ENCODE peak calls at places on chromosomes 6 and 20, in ten cellular contexts. P is NB4, Q is cardiac muscle cell, W is Karpas-422, I is AG09319, M is Calu3, L is COR-L47, A is BE2C, Y is ACHN, D is fibroblast of the aortic adventitia. U is an unnamed sample.
A peak's percentile ranks its signal among the peaks of the same experiment; 100 is the strongest.

GRCh38 chr6:131682427-131682826 is 18.8 kb downstream of the OR2A4 start:
- DNase-seq in D (no peak), I (no peak), A (no peak), Q (no peak), Y (no peak), M (no peak), W (no peak), L (no peak), P (no peak), U (no peak)

GRCh38 chr6:36200998-36201596 is 4.6 kb downstream of the BRPF3 start:
- DNase-seq in A (no peak), I (no peak), L (no peak), Y (no peak), W (no peak), D (no peak), P (no peak), Q (no peak), M (no peak), U (no peak)

GRCh38 chr6:42511803-42512422 is 51.9 kb upstream of the UBR2 start:
- DNase-seq in A (no peak), M (no peak), P (no peak), L (no peak), D (peak; percentile 63), Y (peak; percentile 16), I (no peak), Q (no peak), W (no peak), U (no peak)

GRCh38 chr20:33602826-33603590 is 59.1 kb upstream of the C20orf144 start:
- DNase-seq in Y (no peak), I (no peak), P (no peak), A (no peak), M (no peak), D (no peak), Q (no peak), L (no peak), W (no peak), U (no peak)

GRCh38 chr20:34771680-34772081 is 53.8 kb downstream of the NCOA6 start:
- DNase-seq in D (no peak), L (no peak), Y (no peak), A (no peak), I (peak; percentile 24), M (no peak), Q (peak; percentile 12), P (no peak), W (no peak), U (no peak)

GRCh38 chr6:148548065-148548748 is 198.6 kb upstream of the UST start:
- DNase-seq in Q (no peak), L (no peak), P (no peak), I (peak; percentile 64), D (peak; percentile 76), Y (no peak), W (no peak), M (no peak), A (peak; percentile 83), U (no peak)

GRCh38 chr6:131523988-131524673 is 48.9 kb upstream of the ARG1 start:
- DNase-seq in I (no peak), Y (no peak), M (no peak), Q (no peak), A (no peak), W (no peak), P (no peak), L (no peak), D (no peak), U (no peak)

GRCh38 chr6:105803439-105803838 is 282.7 kb upstream of the PRDM1 start:
- DNase-seq in Y (no peak), P (no peak), Q (no peak), W (no peak), I (no peak), M (no peak), L (no peak), D (peak; percentile 72), A (no peak), U (no peak)

GRCh38 chr20:35008411-35009342 is 53.0 kb downstream of the MYH7B start:
- DNase-seq in Y (no peak), D (peak; percentile 76), W (no peak), P (no peak), M (no peak), L (no peak), Q (no peak), A (no peak), I (peak; percentile 81), U (no peak)

GRCh38 chr6:70586114-70586513 is 19.4 kb downstream of the SDHAF4 start:
- DNase-seq in M (no peak), I (no peak), P (no peak), D (no peak), Y (no peak), L (no peak), A (no peak), Q (no peak), W (no peak), U (no peak)

GRCh38 chr6:125985967-125986294 is 409 bp upstream of the TRMT11 start:
- DNase-seq in Y (no peak), D (no peak), L (no peak), I (no peak), P (no peak), W (no peak), Q (no peak), M (no peak), A (no peak), U (no peak)

GRCh38 chr6:110322151-110323003 is 35.8 kb downstream of the METTL24 start:
- DNase-seq in D (no peak), L (no peak), A (no peak), I (no peak), Q (no peak), W (no peak), M (no peak), P (peak; percentile 50), Y (no peak), U (no peak)

GRCh38 chr20:17859616-17860232 is 108.9 kb downstream of the SNX5 start:
- DNase-seq in L (no peak), Y (no peak), W (no peak), M (no peak), D (no peak), P (no peak), I (no peak), A (no peak), Q (peak; percentile 71), U (no peak)

GRCh38 chr6:140977425-140977824 is 1155.3 kb upstream of the GJE1 start:
- DNase-seq in D (peak; percentile 82), W (no peak), Y (no peak), Q (no peak), A (no peak), P (peak; percentile 4), M (no peak), L (no peak), I (peak; percentile 68), U (no peak)

GRCh38 chr20:58072695-58073671 is 155.5 kb downstream of the ANKRD60 start:
- DNase-seq in I (no peak), A (no peak), Q (no peak), D (no peak), M (no peak), P (no peak), Y (no peak), W (no peak), L (no peak), U (no peak)

GRCh38 chr6:53199156-53199555 is 50.5 kb upstream of the GCM1 start:
- DNase-seq in I (no peak), W (no peak), L (no peak), Q (no peak), A (no peak), Y (no peak), P (no peak), M (no peak), D (no peak), U (no peak)

GRCh38 chr20:23344336-23344735 is 6.3 kb upstream of the NXT1 start:
- DNase-seq in Q (peak; percentile 85), I (no peak), M (no peak), Y (no peak), P (peak; percentile 58), D (no peak), A (no peak), W (no peak), L (no peak), U (no peak)

GRCh38 chr20:4189375-4189774 is 174.0 kb upstream of the RNF24 start:
- DNase-seq in W (no peak), L (no peak), P (no peak), D (no peak), A (no peak), M (no peak), Y (no peak), I (no peak), Q (no peak), U (no peak)

U was measured in mucosa of descending colon.